ENCODE peak calls at places on chromosomes 11 and 22, in six cellular contexts. V is IMR-90, T is K562, P is H1, E is HepG2, N is SK-N-SH. J is an unnamed sample.

GRCh38 chr11:44628730-44629361 is 63.4 kb downstream of the CD82 start:
- DNase-seq in P (no peak), V (no peak), T (no peak), N (no peak), E (no peak), J (no peak)

GRCh38 chr22:44515779-44516178 is 17.7 kb upstream of the RTL6 start:
- DNase-seq in P (no peak), E (no peak), T (no peak), N (no peak), V (no peak), J (no peak)

GRCh38 chr22:48941903-48942625 is 885.6 kb downstream of the BRD1 start:
- DNase-seq in P (no peak), T (no peak), N (no peak), E (no peak), V (no peak), J (no peak)

GRCh38 chr11:10488121-10488580 is 33.1 kb downstream of the AMPD3 start:
- DNase-seq in T (no peak), V (peak), P (no peak), E (no peak), N (no peak), J (peak)

GRCh38 chr11:12003815-12004214 is 4.6 kb downstream of the DKK3 start:
- DNase-seq in E (no peak), V (peak), T (no peak), N (no peak), P (no peak), J (no peak)

GRCh38 chr11:36333897-36334296 is 37.8 kb downstream of the PRR5L start:
- DNase-seq in T (peak), P (no peak), V (peak), E (no peak), N (peak), J (no peak)

GRCh38 chr11:106063009-106063408 is 14.1 kb downstream of the KBTBD3 start:
- DNase-seq in N (no peak), E (no peak), P (no peak), T (no peak), V (no peak), J (no peak)

GRCh38 chr11:93921695-93922468 is 71.5 kb upstream of the VSTM5 start:
- DNase-seq in V (peak), E (peak), N (peak), T (peak), P (peak), J (peak)

GRCh38 chr22:44880588-44881245 is 128.3 kb downstream of the ARHGAP8 start:
- DNase-seq in E (no peak), V (no peak), P (no peak), T (no peak), N (no peak), J (no peak)

GRCh38 chr22:47811971-47812370 is 1049.5 kb downstream of the TBC1D22A start:
- DNase-seq in V (no peak), P (no peak), N (no peak), E (no peak), T (no peak), J (no peak)

GRCh38 chr11:6554828-6555706 is 48.3 kb downstream of the RRP8 start:
- DNase-seq in T (peak), P (no peak), E (no peak), V (no peak), N (no peak), J (no peak)

GRCh38 chr11:34773211-34773610 is 143.0 kb downstream of the APIP start:
- DNase-seq in E (no peak), N (no peak), T (no peak), P (no peak), V (no peak), J (no peak)

GRCh38 chr11:1435820-1436467 is 46.2 kb downstream of the BRSK2 start:
- DNase-seq in E (no peak), T (peak), V (no peak), N (peak), P (no peak), J (peak)

GRCh38 chr22:43706151-43706550 is 106.0 kb downstream of the EFCAB6 start:
- DNase-seq in V (no peak), T (no peak), P (no peak), E (no peak), N (no peak), J (no peak)

GRCh38 chr11:60864856-60865513 is 2.4 kb upstream of the ZP1 start:
- DNase-seq in V (no peak), E (no peak), N (no peak), P (no peak), T (peak), J (no peak)

GRCh38 chr11:73141309-73142127 is 600 bp downstream of the FCHSD2 start:
- DNase-seq in N (peak), P (no peak), V (peak), E (peak), T (peak), J (peak)

GRCh38 chr11:73140213-73141030 is 1.7 kb downstream of the FCHSD2 start:
- DNase-seq in T (peak), P (no peak), V (peak), N (peak), E (no peak), J (peak)

GRCh38 chr11:73142128-73142377 is at the start of gene FCHSD2:
- DNase-seq in E (no peak), T (no peak), N (no peak), V (no peak), P (no peak), J (no peak)

GRCh38 chr11:73139476-73140198 is 2.5 kb downstream of the FCHSD2 start:
- DNase-seq in N (no peak), P (no peak), T (no peak), V (peak), E (peak), J (peak)

DNA sequence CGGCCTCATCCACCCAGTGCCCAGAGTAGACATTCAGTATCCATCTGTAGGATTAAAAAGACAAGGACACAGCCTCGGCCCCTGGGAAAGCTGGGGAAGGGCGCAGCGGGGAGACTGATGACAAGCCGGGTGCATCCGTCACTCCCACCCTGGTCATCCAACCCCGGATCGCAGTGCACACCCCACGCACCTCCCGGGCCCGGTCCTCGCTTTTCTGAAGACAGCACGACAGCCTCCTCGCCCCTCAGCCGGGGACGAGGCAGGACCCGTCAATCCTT is 1.1 kb downstream of the FCHSD2 start:
- DNase-seq in E (no peak), N (peak), P (no peak), V (no peak), T (peak), J (peak)
- TF ChIP-seq RFX5 in E (no peak), N (no peak), P (no peak), V (no peak), T (no peak), J (no peak)

DNA sequence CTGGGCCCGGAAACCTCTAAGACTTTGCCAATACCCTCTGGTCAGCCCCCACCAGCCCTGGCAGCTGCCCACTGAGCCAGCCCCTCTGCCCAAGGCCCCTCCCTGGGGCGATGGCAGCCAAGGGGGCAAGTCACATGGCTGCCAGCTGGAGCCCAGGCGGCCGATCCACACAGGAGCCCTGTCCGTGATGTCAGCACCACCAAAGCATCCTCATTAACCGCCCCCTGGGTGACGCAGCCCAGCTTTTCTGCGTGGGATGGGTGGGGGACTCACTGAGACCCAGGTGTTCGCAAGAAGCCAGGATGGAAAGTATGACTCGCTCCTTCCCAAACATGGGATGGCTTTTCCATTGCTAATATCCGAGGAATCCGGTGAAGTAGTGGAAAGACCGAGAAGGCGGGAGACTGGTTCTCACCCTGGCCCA is 46.6 kb upstream of the WNT7B start:
- DNase-seq in T (no peak), E (no peak), P (no peak), V (peak), N (no peak), J (no peak)
- TF ChIP-seq RFX5 in T (no peak), E (no peak), P (no peak), V (no peak), N (no peak), J (no peak)

DNA sequence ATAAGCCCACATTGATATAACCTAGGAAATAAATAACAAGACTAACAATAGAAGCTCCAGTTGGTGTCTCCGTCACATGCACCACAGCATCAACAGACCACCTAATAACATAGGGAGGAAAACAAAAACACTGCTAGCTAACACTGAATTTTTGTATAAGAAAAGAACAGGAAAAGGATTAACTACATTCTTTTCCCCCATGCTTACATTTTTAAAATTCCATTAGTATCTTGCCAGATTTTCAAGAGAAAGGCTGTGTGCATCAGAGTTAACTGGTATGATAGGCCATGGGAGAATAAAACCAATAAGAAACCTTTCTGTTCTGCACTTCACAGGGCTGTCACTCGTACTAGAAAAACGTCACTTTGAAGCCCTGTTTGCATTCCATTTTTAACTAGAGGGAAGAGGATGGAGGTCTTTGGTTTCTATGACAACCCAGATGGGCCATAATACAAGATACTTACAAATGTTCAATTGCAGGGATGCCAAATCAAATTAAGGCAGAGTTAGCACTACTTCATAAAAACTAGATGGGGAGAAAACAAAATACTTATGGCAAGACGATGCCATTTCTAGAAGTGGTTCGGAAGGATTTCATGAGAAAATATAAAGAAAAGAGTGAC is 79.1 kb downstream of the LARGE2 start:
- DNase-seq in E (no peak), N (no peak), T (no peak), V (peak), P (no peak), J (no peak)
- TF ChIP-seq RFX5 in E (no peak), N (no peak), T (no peak), V (no peak), P (no peak), J (no peak)

DNA sequence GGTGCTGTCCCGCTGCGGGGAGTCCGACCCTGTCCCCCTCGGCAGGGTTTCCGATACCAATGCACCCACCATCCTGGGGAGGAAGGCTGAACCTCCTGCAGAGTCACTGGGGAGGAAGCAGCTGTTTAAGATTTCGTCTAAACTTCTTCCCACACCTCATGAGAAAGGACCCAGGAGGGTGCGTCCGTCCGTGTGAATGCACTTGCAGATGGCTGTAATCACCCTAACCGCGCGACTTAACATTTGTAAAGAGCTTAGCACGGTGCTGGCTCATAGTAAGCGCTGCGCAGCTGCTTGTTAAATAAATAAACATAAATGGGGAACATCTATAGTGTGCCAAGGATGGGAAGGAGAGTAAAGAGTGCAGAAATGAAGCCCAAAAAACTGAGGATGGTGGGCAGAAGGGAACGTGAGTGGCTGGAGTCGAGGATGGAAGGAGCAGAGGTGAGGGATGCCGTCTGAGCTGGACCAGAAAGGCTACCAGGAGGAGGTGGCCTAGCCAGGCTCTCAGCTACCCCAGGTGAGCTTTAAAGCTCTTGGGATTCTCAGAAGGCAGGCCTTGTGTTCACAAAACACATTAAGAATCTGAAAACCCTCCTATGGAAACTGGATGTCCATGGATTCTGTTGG is 4.8 kb upstream of the ANO1 start:
- DNase-seq in E (no peak), N (no peak), P (no peak), T (no peak), V (peak), J (no peak)
- TF ChIP-seq RFX5 in E (no peak), N (no peak), P (no peak), T (no peak), V (no peak), J (no peak)

J was measured in A549.